ENCODE peak calls at places on chromosomes 11 and 22, in four cellular contexts. J, Z, B and X are unnamed samples.

GRCh38 chr22:35417606-35418005 is 17.7 kb downstream of the MCM5 start:
- DNase-seq in J (no peak), B (no peak), Z (no peak), X (no peak)

GRCh38 chr11:75275581-75275980 is 35.0 kb downstream of the TPBGL start:
- DNase-seq in Z (no peak), B (no peak), J (peak), X (no peak)

GRCh38 chr11:135008412-135008811 is 596.4 kb upstream of the B3GAT1 start:
- DNase-seq in B (no peak), Z (no peak), J (no peak), X (no peak)

GRCh38 chr22:26903030-26903856 is 245.9 kb downstream of the MIAT start:
- DNase-seq in Z (no peak), J (peak), B (peak), X (no peak)

GRCh38 chr22:46084376-46084775 is 66.0 kb upstream of the PPARA start:
- DNase-seq in Z (no peak), B (no peak), J (no peak), X (no peak)

GRCh38 chr22:40434745-40435144 is 64.4 kb downstream of the SGSM3 start:
- DNase-seq in Z (no peak), J (no peak), B (no peak), X (no peak)

GRCh38 chr11:130622126-130622525 is 173.7 kb downstream of the ADAMTS15 start:
- DNase-seq in J (no peak), B (no peak), Z (no peak), X (no peak)

GRCh38 chr22:24801906-24802504 is 4.0 kb upstream of the SGSM1 start:
- DNase-seq in J (no peak), B (no peak), Z (no peak), X (no peak)

GRCh38 chr22:32897400-32897799 is 95.9 kb downstream of the TIMP3 start:
- DNase-seq in Z (no peak), B (no peak), J (no peak), X (peak)

GRCh38 chr22:22922954-22923319 is 35.3 kb downstream of the IGLL5 start:
- DNase-seq in Z (no peak), B (no peak), J (no peak), X (no peak)

GRCh38 chr11:77730789-77731188 is 89.7 kb downstream of the RSF1 start:
- DNase-seq in B (no peak), J (no peak), Z (no peak), X (no peak)

GRCh38 chr11:121630041-121630440 is 177.3 kb upstream of the SORL1-AS1 start:
- DNase-seq in Z (no peak), B (no peak), J (no peak), X (peak)

GRCh38 chr11:71071736-71072509 is 180.5 kb downstream of the SHANK2 start:
- DNase-seq in J (no peak), Z (no peak), B (no peak), X (no peak)

GRCh38 chr22:46044718-46045458 is 67.9 kb upstream of the WNT7B start:
- DNase-seq in J (peak), B (peak), Z (no peak), X (no peak)

GRCh38 chr11:129333873-129334272 is 41.8 kb upstream of the BARX2 start:
- DNase-seq in B (no peak), Z (no peak), J (no peak), X (no peak)

GRCh38 chr11:1117970-1118369 is 39.8 kb upstream of the MUC5AC start:
- DNase-seq in J (no peak), Z (no peak), B (no peak), X (no peak)

GRCh38 chr11:75802913-75803820 is 11.8 kb upstream of the UVRAG start:
- DNase-seq in Z (peak), B (peak), J (peak), X (peak)

GRCh38 chr22:39724390-39724789 is 153.8 kb downstream of the CACNA1I start:
- DNase-seq in Z (no peak), B (no peak), J (no peak), X (no peak)

GRCh38 chr11:69635210-69635609 is 5.7 kb upstream of the CCND1 start:
- DNase-seq in Z (no peak), J (no peak), B (no peak), X (no peak)

GRCh38 chr11:17906436-17906835 is 106.4 kb downstream of the SERGEF start:
- DNase-seq in J (no peak), Z (no peak), B (peak), X (no peak)

GRCh38 chr11:129800655-129801054 is 15.0 kb upstream of the TMEM45B start:
- DNase-seq in Z (no peak), J (no peak), B (no peak), X (no peak)

GRCh38 chr11:10303558-10304363 is 1.1 kb upstream of the ADM start:
- DNase-seq in J (peak), Z (no peak), B (peak), X (peak)

GRCh38 chr11:122673706-122674105 is 18.2 kb downstream of the UBASH3B start:
- DNase-seq in J (no peak), B (no peak), Z (no peak), X (peak)

GRCh38 chr11:75667268-75667830 is 1.5 kb downstream of the MAP6 start:
- DNase-seq in J (no peak), B (peak), Z (peak), X (peak)

GRCh38 chr11:10122337-10123197 is 171.5 kb downstream of the SBF2 start:
- DNase-seq in J (no peak), B (no peak), Z (peak), X (peak)

GRCh38 chr22:44936201-44936600 is 73.6 kb downstream of the PHF21B start:
- DNase-seq in J (no peak), Z (no peak), B (no peak), X (no peak)

GRCh38 chr11:69999721-70000120 is 78.4 kb upstream of the ANO1 start:
- DNase-seq in J (no peak), B (no peak), Z (no peak), X (no peak)

GRCh38 chr11:111911563-111912401 is at the start of gene CRYAB:
- DNase-seq in B (peak), J (no peak), Z (peak), X (peak)
- H3K4me3 ChIP-seq in B (no peak), J (peak), Z (peak), X (peak)

GRCh38 chr11:62573592-62574362 is at the start of gene EEF1G:
- DNase-seq in J (peak), B (peak), Z (peak), X (peak)
- TF ChIP-seq CTCF in J (no peak), B (no peak), Z (no peak), X (no peak)

DNA sequence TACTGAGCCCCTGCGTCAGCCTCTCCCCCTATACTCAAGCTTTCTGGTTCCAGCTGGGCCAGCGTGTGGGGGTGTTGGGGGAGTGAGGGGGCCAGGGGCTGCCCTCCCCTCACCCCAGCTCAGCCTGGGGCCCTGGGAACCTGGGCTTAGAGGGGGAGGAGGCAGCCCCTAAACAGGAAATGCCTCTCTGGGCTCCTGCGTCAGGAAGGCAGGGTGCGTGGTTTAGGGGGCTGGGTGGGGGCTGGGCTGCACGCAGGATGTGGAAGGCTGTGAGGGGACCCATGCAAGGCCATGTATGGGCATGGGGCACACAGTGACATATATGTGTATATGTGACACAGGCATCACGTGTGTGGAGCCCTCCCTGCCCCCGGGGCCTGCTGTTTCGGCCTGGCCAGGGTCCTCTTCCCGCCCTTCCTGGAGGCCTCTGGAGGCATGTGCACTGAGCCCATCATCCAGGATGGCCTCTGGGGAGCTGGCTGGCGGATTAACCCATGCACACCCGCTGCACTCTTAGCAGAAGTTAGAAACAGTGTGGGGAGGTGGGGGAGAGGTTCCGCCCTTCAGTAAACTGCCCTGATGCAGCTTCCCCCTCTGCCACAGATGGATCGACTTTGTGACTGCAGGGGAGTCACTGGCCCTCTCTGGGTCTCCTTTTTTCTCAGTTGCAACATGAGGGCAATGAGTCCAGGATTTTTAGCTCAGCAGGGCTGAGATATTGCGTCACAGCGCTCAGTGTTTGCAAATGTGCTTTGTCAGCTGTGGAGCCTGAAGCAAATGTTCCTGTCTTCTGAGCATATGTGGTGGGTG is 1.1 kb upstream of the CD248 start:
- DNase-seq in J (peak), B (peak), Z (peak), X (peak)
- H3K4me3 ChIP-seq in J (no peak), B (no peak), Z (no peak), X (no peak)

GRCh38 chr22:19523240-19524169 is 705 bp downstream of the CLDN5 start:
- DNase-seq in B (peak), Z (no peak), J (no peak), X (peak)
- TF ChIP-seq CTCF in B (peak), Z (no peak), J (no peak), X (no peak)

GRCh38 chr11:64283092-64283491 is 1.4 kb downstream of the BAD start:
- DNase-seq in Z (no peak), J (no peak), B (no peak), X (no peak)
- H3K4me3 ChIP-seq in Z (no peak), J (peak), B (no peak), X (no peak)

GRCh38 chr11:79430280-79430679 is 10.6 kb downstream of the TENM4 start:
- DNase-seq in B (no peak), J (no peak), Z (no peak), X (no peak)
- TF ChIP-seq CTCF in B (peak), J (no peak), Z (no peak), X (no peak)

GRCh38 chr22:20298803-20299735 is 20.8 kb downstream of the DGCR6L start:
- DNase-seq in J (peak), B (peak), Z (peak), X (peak)

GRCh38 chr22:20299736-20300136 is 20.1 kb downstream of the DGCR6L start:
- DNase-seq in J (no peak), B (no peak), Z (peak), X (peak)

GRCh38 chr22:20297414-20298109 is 22.3 kb downstream of the DGCR6L start:
- DNase-seq in J (no peak), B (no peak), Z (no peak), X (no peak)

GRCh38 chr22:20296598-20296997 is 23.3 kb downstream of the DGCR6L start:
- DNase-seq in B (no peak), Z (no peak), J (no peak), X (peak)

GRCh38 chr22:20298110-20298802 is 21.6 kb downstream of the DGCR6L start:
- DNase-seq in J (no peak), Z (no peak), B (peak), X (no peak)
- H3K4me3 ChIP-seq in J (peak), Z (no peak), B (peak), X (no peak)